ENCODE peak calls at places on chromosomes 2 and 18, in eight cellular contexts. M is K562, E is astrocyte, U is neural progenitor cell, F is OCI-LY7, J is endothelial cell of umbilical vein, Y is IMR-90, W is neuronal stem cell. A is an unnamed sample. For H3K4me1, the result is how much of the 10 kb centered on the place peaks cover.

GRCh38 chr2:178152033-178152432 is 39.8 kb downstream of the RBM45 start:
- DNase-seq in M (no peak), E (no peak), U (no peak), F (no peak), J (no peak), Y (peak), W (no peak), A (no peak)

GRCh38 chr2:62672601-62673000 is 32.9 kb upstream of the EHBP1 start:
- DNase-seq in M (no peak), E (peak), U (peak), F (no peak), J (no peak), Y (peak), W (peak), A (no peak)

GRCh38 chr2:9666306-9666705 is 35.5 kb upstream of the YWHAQ start:
- DNase-seq in M (no peak), E (no peak), U (no peak), F (no peak), J (no peak), Y (peak), W (no peak), A (no peak)

GRCh38 chr2:226079186-226079585 is 679.7 kb downstream of the NYAP2 start:
- DNase-seq in M (no peak), E (peak), U (no peak), F (no peak), J (no peak), Y (no peak), W (no peak), A (no peak)

GRCh38 chr2:170498559-170498958 is 216.6 kb upstream of the SP5 start:
- DNase-seq in M (no peak), E (no peak), U (peak), F (no peak), J (no peak), Y (no peak), W (no peak), A (no peak)

GRCh38 chr2:63189026-63189425 is 138.4 kb downstream of the OTX1 start:
- DNase-seq in M (peak), E (peak), U (peak), F (peak), J (peak), Y (peak), W (no peak), A (no peak)

GRCh38 chr18:49527631-49528327 is 34.1 kb upstream of the LIPG start:
- DNase-seq in M (no peak), E (no peak), U (no peak), F (no peak), J (no peak), Y (no peak), W (no peak), A (no peak)

GRCh38 chr2:54750040-54750439 is 26.6 kb downstream of the EML6 start:
- DNase-seq in M (no peak), E (peak), U (no peak), F (no peak), J (no peak), Y (peak), W (no peak), A (no peak)

GRCh38 chr2:67309281-67309680 is 87.9 kb upstream of the ETAA1 start:
- DNase-seq in M (no peak), E (no peak), U (no peak), F (no peak), J (no peak), Y (peak), W (no peak), A (no peak)

GRCh38 chr18:54089749-54090459 is 134.6 kb downstream of the MBD2 start:
- DNase-seq in M (no peak), E (no peak), U (peak), F (no peak), J (no peak), Y (no peak), W (no peak), A (no peak)

GRCh38 chr18:3596324-3597158 is 146.6 kb downstream of the TGIF1 start:
- DNase-seq in M (peak), E (peak), U (peak), F (peak), J (peak), Y (peak), W (no peak), A (no peak)

GRCh38 chr2:222904557-222905258 is 43.9 kb downstream of the ACSL3 start:
- DNase-seq in M (no peak), E (peak), U (no peak), F (no peak), J (no peak), Y (peak), W (no peak), A (no peak)

GRCh38 chr2:127464470-127465257 is 46.4 kb downstream of the PROC start:
- DNase-seq in M (no peak), E (no peak), U (no peak), F (no peak), J (no peak), Y (no peak), W (no peak), A (no peak)

GRCh38 chr2:234846589-234847363 is 105.0 kb upstream of the SH3BP4 start:
- DNase-seq in M (no peak), E (no peak), U (peak), F (no peak), J (no peak), Y (no peak), W (no peak), A (no peak)

GRCh38 chr2:216590780-216591179 is 42.4 kb upstream of the IGFBP2 start:
- DNase-seq in M (no peak), E (no peak), U (no peak), F (no peak), J (no peak), Y (peak), W (no peak), A (no peak)

GRCh38 chr2:10757814-10758286 is 36.4 kb downstream of the ATP6V1C2 start:
- DNase-seq in M (no peak), E (no peak), U (no peak), F (no peak), J (no peak), Y (no peak), W (no peak), A (no peak)

GRCh38 chr2:183093857-183094657 is 15.5 kb downstream of the DUSP19 start:
- DNase-seq in M (no peak), E (peak), U (no peak), F (no peak), J (peak), Y (peak), W (no peak), A (no peak)

GRCh38 chr18:3114456-3114855 is 101.5 kb upstream of the LPIN2 start:
- DNase-seq in M (no peak), E (no peak), U (no peak), F (no peak), J (no peak), Y (no peak), W (no peak), A (no peak)

GRCh38 chr2:241272722-241273551 is 42.5 kb downstream of the HDLBP start:
- DNase-seq in M (peak), E (peak), U (peak), F (no peak), J (peak), Y (peak), W (peak), A (peak)

GRCh38 chr2:240205348-240205747 is 64.9 kb upstream of the OTOS start:
- DNase-seq in M (no peak), E (peak), U (peak), F (no peak), J (no peak), Y (peak), W (no peak), A (peak)

GRCh38 chr2:172107690-172108586 is 5.2 kb upstream of the DLX2 start:
- DNase-seq in M (no peak), E (no peak), U (peak), F (no peak), J (no peak), Y (no peak), W (peak), A (no peak)

GRCh38 chr2:221077799-221078198 is 494.3 kb downstream of the EPHA4 start:
- DNase-seq in M (no peak), E (no peak), U (no peak), F (no peak), J (no peak), Y (no peak), W (no peak), A (no peak)

GRCh38 chr2:232013701-232014353 is 52.3 kb downstream of the DIS3L2 start:
- DNase-seq in M (no peak), E (peak), U (no peak), F (no peak), J (no peak), Y (peak), W (no peak), A (peak)

GRCh38 chr18:11260963-11261441 is 111.6 kb upstream of the PIEZO2 start:
- DNase-seq in M (no peak), E (peak), U (peak), F (no peak), J (no peak), Y (no peak), W (peak), A (no peak)

DNA sequence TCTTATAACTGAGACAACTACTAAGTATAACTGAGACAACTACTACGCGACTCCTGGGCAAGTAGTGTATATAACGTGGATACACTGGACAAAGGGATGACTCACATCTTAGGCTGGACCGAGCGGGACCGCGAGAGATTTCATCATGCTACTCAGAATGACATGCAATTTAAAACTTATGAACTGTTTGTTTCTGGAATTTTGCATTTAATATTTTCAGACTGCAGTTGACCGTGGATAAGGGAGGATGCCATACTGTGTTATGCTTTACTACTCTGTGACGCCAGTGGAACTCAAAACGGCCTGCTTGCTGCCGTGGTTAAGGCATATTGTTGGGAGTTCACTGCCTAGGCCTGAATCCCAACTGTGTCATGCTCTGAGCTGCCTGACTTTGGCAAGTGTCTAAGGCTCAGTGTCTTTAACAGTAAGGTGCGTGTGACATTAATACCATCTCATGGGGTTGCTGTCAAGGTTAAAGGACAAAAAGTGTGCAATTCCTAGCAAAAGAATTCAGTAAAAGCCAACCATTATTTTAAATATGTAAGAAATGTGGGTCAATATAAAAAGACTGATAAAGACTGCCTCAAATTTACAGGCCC is 64.6 kb downstream of the BMP10 start:
- DNase-seq in M (no peak), E (peak), U (no peak), F (no peak), J (no peak), Y (peak), W (no peak), A (no peak)
- H2AFZ ChIP-seq in M (peak), E (no peak), U (no peak), F (no peak), J (no peak), Y (peak), W (no peak), A (no peak)

GRCh38 chr2:27734305-27734704 is 37.2 kb upstream of the MRPL33 start:
- DNase-seq in M (no peak), E (no peak), U (no peak), F (no peak), J (no peak), Y (no peak), W (no peak), A (no peak)
- H3K4me2 ChIP-seq in M (no peak), E (no peak), U (peak), F (no peak), J (no peak), Y (no peak), W (no peak), A (no peak)

GRCh38 chr2:199458806-199459285 is 1.1 kb upstream of the SATB2 start:
- DNase-seq in M (no peak), E (no peak), U (no peak), F (peak), J (peak), Y (peak), W (peak), A (no peak)
- H3K4me1 ChIP-seq in M (under half), E (under half), U (under half), F (under half), J (under half), Y (under half), W (under half), A (under half)

GRCh38 chr2:12176621-12177020 is 430.2 kb downstream of the LPIN1 start:
- DNase-seq in M (no peak), E (no peak), U (no peak), F (no peak), J (no peak), Y (no peak), W (no peak), A (no peak)
- H2AFZ ChIP-seq in M (no peak), E (no peak), U (no peak), F (peak), J (no peak), Y (no peak), W (peak), A (no peak)

GRCh38 chr18:12995424-12995823 is 4.3 kb downstream of the CEP192 start:
- DNase-seq in M (no peak), E (no peak), U (no peak), F (no peak), J (no peak), Y (no peak), W (no peak), A (no peak)
- H3K4me2 ChIP-seq in M (peak), E (no peak), U (no peak), F (no peak), J (no peak), Y (no peak), W (no peak), A (no peak)

GRCh38 chr18:35436076-35436649 is 59.0 kb upstream of the ZNF396 start:
- DNase-seq in M (no peak), E (peak), U (no peak), F (no peak), J (peak), Y (peak), W (no peak), A (no peak)

GRCh38 chr18:35430721-35431441 is 53.7 kb upstream of the ZNF396 start:
- DNase-seq in M (no peak), E (no peak), U (no peak), F (no peak), J (peak), Y (no peak), W (no peak), A (no peak)

GRCh38 chr18:35435420-35435819 is 58.3 kb upstream of the ZNF396 start:
- DNase-seq in M (no peak), E (no peak), U (no peak), F (no peak), J (no peak), Y (no peak), W (no peak), A (no peak)

GRCh38 chr18:35432565-35433001 is 55.4 kb upstream of the ZNF396 start:
- DNase-seq in M (no peak), E (peak), U (no peak), F (no peak), J (no peak), Y (no peak), W (no peak), A (no peak)
- H3K4me1 ChIP-seq in M (under half), E (under half), U (under half), F (under half), J (under half), Y (under half), W (under half), A (under half)